ENCODE peak calls at places on chromosomes 1 and 21, in eight cellular contexts. H is GM12878, C is esophagus muscularis mucosa, V is OCI-LY7, A is substantia nigra, Q is aorta, Z is neural progenitor cell, L is pancreas. N is an unnamed sample.

GRCh38 chr1:31714442-31715096 is 10.8 kb upstream of the COL16A1 start:
- DNase-seq in A (no peak), Q (peak; percentile 94), Z (peak; percentile 88), V (peak; percentile 63), C (peak; percentile 95), L (no peak), H (no peak), N (peak; percentile 92)

GRCh38 chr1:157380523-157380922 is 171.8 kb downstream of the FCRL5 start:
- DNase-seq in C (no peak), V (no peak), Z (no peak), Q (no peak), L (no peak), H (no peak), A (no peak), N (no peak)

GRCh38 chr21:37368536-37369279 is 2.1 kb downstream of the DYRK1A start:
- DNase-seq in Q (no peak), A (no peak), H (no peak), V (no peak), C (no peak), L (no peak), Z (no peak), N (no peak)

GRCh38 chr21:38486221-38486620 is 12.1 kb downstream of the ERG start:
- DNase-seq in H (no peak), C (no peak), L (no peak), V (no peak), Q (peak; percentile 59), Z (no peak), A (no peak), N (no peak)

GRCh38 chr1:6612641-6613360 is 730 bp upstream of the PHF13 start:
- DNase-seq in C (no peak), V (peak; percentile 59), Z (peak; percentile 65), L (peak; percentile 63), Q (peak; percentile 69), A (no peak), H (no peak), N (peak; percentile 87)

GRCh38 chr1:227257964-227258363 is 60.3 kb downstream of the CDC42BPA start:
- DNase-seq in V (no peak), C (no peak), A (no peak), Q (no peak), Z (peak; percentile 15), H (no peak), L (no peak), N (no peak)

GRCh38 chr1:50774759-50775351 is 185.2 kb downstream of the FAF1 start:
- DNase-seq in Z (peak; percentile 74), C (no peak), A (no peak), H (peak; percentile 11), V (peak; percentile 61), L (no peak), Q (no peak), N (no peak)

GRCh38 chr1:237953238-237953637 is 62.5 kb upstream of the ZP4 start:
- DNase-seq in A (no peak), L (no peak), H (no peak), Q (no peak), C (no peak), V (no peak), Z (peak; percentile 33), N (no peak)

GRCh38 chr1:168081373-168082007 is 55.2 kb downstream of the GPR161 start:
- DNase-seq in A (no peak), L (no peak), Q (peak; percentile 67), V (no peak), C (peak; percentile 86), Z (no peak), H (no peak), N (no peak)

DNA sequence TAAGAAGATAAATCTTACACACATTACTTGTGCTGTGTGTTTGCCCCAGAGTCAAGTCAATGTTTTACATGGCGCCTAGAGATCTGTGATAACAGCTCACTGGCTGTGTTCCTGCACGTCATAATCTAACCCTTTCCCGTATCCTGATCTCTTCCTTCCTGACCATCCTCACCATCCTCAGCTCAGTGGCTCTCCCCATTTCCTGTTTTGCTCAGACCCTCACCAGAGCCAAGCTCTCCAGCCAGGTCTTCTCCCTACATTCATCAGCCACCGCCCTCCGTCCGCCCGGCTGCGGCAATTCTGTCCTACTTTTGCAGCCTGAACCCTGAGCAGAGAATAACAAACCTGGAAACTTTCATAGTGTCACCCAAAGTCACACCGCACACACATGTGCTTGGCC is 824.7 kb downstream of the USP25 start:
- DNase-seq in Q (no peak), L (no peak), C (no peak), Z (no peak), A (no peak), H (no peak), V (no peak), N (no peak)
- H3K27ac ChIP-seq in Q (no peak overlapping the region), L (no peak overlapping the region), C (no peak overlapping the region), Z (no peak overlapping the region), A (no peak overlapping the region), H (no peak overlapping the region), V (no peak overlapping the region), N (no peak overlapping the region)

GRCh38 chr1:91732991-91733390 is 153.0 kb downstream of the TGFBR3 start:
- DNase-seq in Z (no peak), L (no peak), Q (no peak), H (no peak), A (no peak), C (no peak), V (no peak), N (no peak)
- H3K27ac ChIP-seq in Z (no peak overlapping the region), L (no peak overlapping the region), Q (no peak overlapping the region), H (no peak overlapping the region), A (no peak overlapping the region), C (peak overlapping the region; percentile 87), V (no peak overlapping the region), N (peak overlapping the region; percentile 35)

GRCh38 chr1:247862756-247863155 is 5.8 kb downstream of the TRIM58 start:
- DNase-seq in Q (no peak), A (no peak), H (no peak), Z (no peak), L (no peak), V (no peak), C (no peak), N (no peak)

GRCh38 chr1:247864644-247865043 is 7.7 kb downstream of the TRIM58 start:
- DNase-seq in Z (no peak), V (no peak), C (no peak), H (no peak), A (no peak), Q (no peak), L (no peak), N (no peak)

GRCh38 chr1:247865416-247865815 is 8.4 kb downstream of the TRIM58 start:
- DNase-seq in C (no peak), Z (no peak), A (no peak), H (no peak), V (no peak), L (no peak), Q (no peak), N (no peak)
- H3K27ac ChIP-seq in C (no peak overlapping the region), Z (no peak overlapping the region), A (no peak overlapping the region), H (no peak overlapping the region), V (no peak overlapping the region), L (no peak overlapping the region), Q (no peak overlapping the region), N (no peak overlapping the region)

DNA sequence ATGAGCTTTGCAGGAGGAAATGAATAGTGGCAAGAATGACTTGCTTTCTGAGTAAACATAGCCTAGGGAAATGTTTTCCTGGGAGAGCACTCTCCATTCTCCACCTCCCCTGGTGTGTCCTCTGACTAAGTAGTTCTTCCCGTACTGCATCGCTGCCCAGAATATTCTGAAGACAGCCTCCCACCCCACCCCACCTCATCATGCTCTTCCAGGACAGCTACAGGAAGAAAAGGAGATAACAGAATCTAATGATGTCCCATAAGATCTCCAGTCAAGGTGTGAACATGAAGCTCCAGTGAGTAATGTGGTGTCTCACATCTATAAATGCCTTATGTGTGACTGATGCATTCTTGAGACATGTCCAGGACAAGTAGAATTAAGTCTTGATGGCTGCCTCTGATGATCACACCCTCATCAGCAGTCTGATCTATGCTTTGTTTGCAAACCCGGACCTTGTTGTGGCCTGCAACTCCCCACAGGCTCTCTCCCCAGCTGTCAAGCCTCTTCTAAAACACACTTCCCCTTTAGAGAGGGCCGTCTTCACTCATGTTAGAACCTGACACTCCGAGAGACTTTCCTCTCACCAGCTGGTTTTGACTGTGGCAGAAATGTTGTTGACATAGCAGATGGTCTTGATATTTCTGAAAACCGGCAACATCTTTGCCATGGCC is 183.0 kb downstream of the CYYR1 start:
- DNase-seq in H (no peak), L (no peak), C (no peak), Q (no peak), Z (no peak), V (no peak), A (no peak), N (no peak)
- H3K27ac ChIP-seq in H (no peak overlapping the region), L (no peak overlapping the region), C (no peak overlapping the region), Q (no peak overlapping the region), Z (no peak overlapping the region), V (no peak overlapping the region), A (no peak overlapping the region), N (peak overlapping the region; percentile 69)

GRCh38 chr1:37476087-37476452 is 1.7 kb downstream of the ZC3H12A start:
- DNase-seq in Z (no peak), V (no peak), A (no peak), L (no peak), C (no peak), H (no peak), Q (no peak), N (no peak)
- H3K27ac ChIP-seq in Z (no peak overlapping the region), V (peak overlapping the region; percentile 78), A (peak overlapping the region; percentile 61), L (peak overlapping the region; percentile 94), C (peak overlapping the region; percentile 98), H (peak overlapping the region; percentile 99), Q (no peak overlapping the region), N (peak overlapping the region; percentile 95)

GRCh38 chr1:161068306-161069200 is 1.1 kb downstream of the ARHGAP30 start:
- DNase-seq in C (no peak), A (no peak), H (peak; percentile 86), V (peak; percentile 84), Q (peak; percentile 90), Z (no peak), L (no peak), N (no peak)
- H3K27ac ChIP-seq in C (peak overlapping the region; percentile 58), A (peak overlapping the region; percentile 67), H (peak overlapping the region; percentile 98), V (peak overlapping the region; percentile 86), Q (no peak overlapping the region), Z (no peak overlapping the region), L (no peak overlapping the region), N (peak overlapping the region; percentile 63)

GRCh38 chr1:206658981-206659273 is 23.6 kb downstream of the DYRK3 start:
- DNase-seq in L (peak; percentile 30), H (no peak), Q (no peak), C (no peak), Z (no peak), V (no peak), A (no peak), N (no peak)
- H3K27ac ChIP-seq in L (peak overlapping the region; percentile 62), H (no peak overlapping the region), Q (no peak overlapping the region), C (no peak overlapping the region), Z (no peak overlapping the region), V (no peak overlapping the region), A (no peak overlapping the region), N (no peak overlapping the region)

N was measured in suprapubic skin.